ENCODE peak calls at places on chromosomes 11 and 22, in ten cellular contexts. J is cardiac muscle cell, E is IMR-90, Q is psoas muscle, G is sigmoid colon, H is stomach, N is heart right ventricle, B is spleen, R is PC-3, K is mammary epithelial cell. C is an unnamed sample. For H3K36me3, the result is how much of the 10 kb centered on the place peaks cover.

GRCh38 chr22:21994881-21995444 is 12.4 kb upstream of the TOP3B start:
- DNase-seq in J (no peak), E (no peak), Q (no peak), G (no peak), H (no peak), N (no peak), B (no peak), R (no peak), K (no peak), C (no peak)

GRCh38 chr22:24466831-24467249 is 28.3 kb upstream of the UPB1 start:
- DNase-seq in J (peak), E (peak), Q (no peak), G (no peak), H (no peak), N (peak), B (no peak), R (peak), K (no peak), C (peak)

GRCh38 chr11:35610636-35611035 is 7.6 kb upstream of the FJX1 start:
- DNase-seq in J (no peak), E (no peak), Q (no peak), G (no peak), H (no peak), N (no peak), B (no peak), R (no peak), K (no peak), C (no peak)

GRCh38 chr22:46891382-46891951 is 129.0 kb downstream of the TBC1D22A start:
- DNase-seq in J (no peak), E (no peak), Q (no peak), G (no peak), H (no peak), N (no peak), B (no peak), R (no peak), K (no peak), C (no peak)

GRCh38 chr11:61888043-61888442 is 3.3 kb downstream of the FADS3 start:
- DNase-seq in J (no peak), E (peak), Q (peak), G (peak), H (no peak), N (peak), B (no peak), R (peak), K (peak), C (peak)

GRCh38 chr11:45994421-45995341 is 72.2 kb downstream of the LARGE2 start:
- DNase-seq in J (peak), E (peak), Q (no peak), G (no peak), H (no peak), N (no peak), B (no peak), R (no peak), K (no peak), C (no peak)

GRCh38 chr22:48641906-48642475 is 1185.7 kb downstream of the BRD1 start:
- DNase-seq in J (no peak), E (no peak), Q (no peak), G (no peak), H (no peak), N (no peak), B (no peak), R (no peak), K (no peak), C (no peak)

GRCh38 chr11:62689421-62690183 is at the start of gene LRRN4CL:
- DNase-seq in J (peak), E (peak), Q (peak), G (peak), H (peak), N (peak), B (no peak), R (no peak), K (no peak), C (no peak)

GRCh38 chr11:107844041-107844440 is 14.5 kb downstream of the SLC35F2 start:
- DNase-seq in J (no peak), E (peak), Q (no peak), G (no peak), H (no peak), N (no peak), B (no peak), R (peak), K (peak), C (peak)

GRCh38 chr11:130148927-130149326 is 10.7 kb upstream of the ST14 start:
- DNase-seq in J (no peak), E (no peak), Q (no peak), G (no peak), H (no peak), N (no peak), B (no peak), R (no peak), K (no peak), C (no peak)

DNA sequence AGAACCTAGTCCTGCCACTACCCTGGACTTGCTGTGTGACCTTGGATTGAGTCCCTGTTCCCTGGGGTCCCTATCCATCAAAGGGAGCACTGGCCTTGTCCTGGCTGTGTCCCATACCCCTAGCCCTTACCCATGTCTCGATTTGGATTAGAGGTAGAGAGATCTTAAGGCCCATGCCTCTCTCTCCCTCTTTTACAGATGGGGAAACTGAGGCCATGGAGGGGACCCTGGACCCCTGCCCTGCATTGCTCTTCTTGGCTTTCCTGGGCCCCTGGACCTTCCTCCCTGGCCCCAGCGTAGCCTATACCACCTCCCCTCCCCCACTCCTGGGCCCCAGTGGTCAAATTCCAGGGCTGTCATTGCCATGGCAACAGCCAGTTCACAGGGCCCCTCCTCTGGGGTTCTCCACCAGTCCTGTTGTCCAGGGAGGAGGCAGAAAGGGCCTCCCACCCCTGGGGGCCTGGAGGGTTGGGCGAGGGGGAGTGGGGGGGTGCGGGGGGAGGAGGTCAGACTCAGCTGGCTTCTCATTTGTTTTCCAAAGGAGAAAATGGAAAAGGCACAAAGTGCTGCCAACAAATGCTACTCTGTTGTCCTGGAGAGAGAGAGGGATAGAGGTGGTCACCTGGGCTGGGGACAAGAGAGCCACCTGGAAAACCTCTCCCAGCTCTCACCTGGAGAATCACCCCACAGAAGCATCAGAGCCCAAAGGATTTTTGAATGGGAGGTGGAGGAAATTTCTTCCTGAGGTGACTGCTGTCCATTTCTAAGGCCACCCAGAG is 23.3 kb downstream of the ARHGEF17 start:
- DNase-seq in J (peak), E (peak), Q (peak), G (no peak), H (no peak), N (no peak), B (no peak), R (no peak), K (no peak), C (no peak)
- H3K4me3 ChIP-seq in J (peak), E (no peak), Q (no peak), G (no peak), H (no peak), N (no peak), B (no peak), R (no peak), K (no peak), C (no peak)

DNA sequence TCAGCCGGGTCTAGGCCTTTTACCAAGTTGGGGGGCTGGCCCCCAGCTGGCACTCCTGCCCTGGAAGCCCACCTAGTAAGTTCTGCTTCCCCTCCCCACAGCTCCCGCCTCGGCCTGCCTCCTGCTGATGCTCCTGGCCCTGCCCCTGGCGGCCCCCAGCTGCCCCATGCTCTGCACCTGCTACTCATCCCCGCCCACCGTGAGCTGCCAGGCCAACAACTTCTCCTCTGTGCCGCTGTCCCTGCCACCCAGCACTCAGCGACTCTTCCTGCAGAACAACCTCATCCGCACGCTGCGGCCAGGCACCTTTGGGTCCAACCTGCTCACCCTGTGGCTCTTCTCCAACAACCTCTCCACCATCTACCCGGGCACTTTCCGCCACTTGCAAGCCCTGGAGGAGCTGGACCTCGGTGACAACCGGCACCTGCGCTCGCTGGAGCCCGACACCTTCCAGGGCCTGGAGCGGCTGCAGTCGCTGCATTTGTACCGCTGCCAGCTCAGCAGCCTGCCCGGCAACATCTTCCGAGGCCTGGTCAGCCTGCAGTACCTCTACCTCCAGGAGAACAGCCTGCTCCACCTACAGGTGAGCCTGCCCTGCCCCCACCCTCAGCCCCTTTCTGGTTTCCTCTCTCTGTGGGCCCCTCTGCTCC is 7.3 kb downstream of the RTN4RL2 start:
- DNase-seq in J (no peak), E (no peak), Q (no peak), G (no peak), H (no peak), N (no peak), B (no peak), R (no peak), K (no peak), C (no peak)
- TF ChIP-seq CTCF in J (no peak), E (no peak), Q (no peak), G (no peak), H (no peak), N (no peak), B (no peak), R (no peak), K (no peak), C (no peak)

GRCh38 chr11:121603316-121603715 is 150.5 kb upstream of the SORL1-AS1 start:
- DNase-seq in J (no peak), E (no peak), Q (no peak), G (no peak), H (no peak), N (no peak), B (no peak), R (no peak), K (no peak), C (no peak)
- H3K36me3 ChIP-seq in J (under half), E (under half), Q (under half), G (under half), H (under half), N (under half), B (under half), R (under half), K (under half), C (under half)

DNA sequence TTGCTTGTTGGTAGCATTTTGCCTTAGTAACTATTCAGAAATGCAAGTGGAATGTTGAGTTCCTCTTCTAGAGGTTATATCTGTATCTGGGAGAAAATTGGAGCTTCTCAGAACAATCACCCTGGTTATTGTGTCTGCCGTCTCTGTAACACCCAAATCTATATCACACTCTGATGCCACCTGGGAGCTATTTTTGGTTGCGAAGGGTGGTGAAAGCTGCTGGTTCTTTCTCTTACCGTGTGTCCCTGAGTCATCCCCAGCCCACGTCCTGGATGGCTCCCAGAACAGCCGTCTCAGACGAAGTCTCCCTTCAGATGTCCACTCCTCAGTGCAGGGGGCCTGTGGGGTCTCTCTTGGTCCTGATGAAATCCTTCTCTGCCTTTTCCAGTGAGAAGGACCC is 83.5 kb downstream of the C22orf31 start:
- DNase-seq in J (peak), E (peak), Q (peak), G (no peak), H (no peak), N (peak), B (no peak), R (peak), K (peak), C (no peak)
- H3K4me3 ChIP-seq in J (no peak), E (no peak), Q (peak), G (no peak), H (no peak), N (peak), B (no peak), R (no peak), K (no peak), C (no peak)

DNA sequence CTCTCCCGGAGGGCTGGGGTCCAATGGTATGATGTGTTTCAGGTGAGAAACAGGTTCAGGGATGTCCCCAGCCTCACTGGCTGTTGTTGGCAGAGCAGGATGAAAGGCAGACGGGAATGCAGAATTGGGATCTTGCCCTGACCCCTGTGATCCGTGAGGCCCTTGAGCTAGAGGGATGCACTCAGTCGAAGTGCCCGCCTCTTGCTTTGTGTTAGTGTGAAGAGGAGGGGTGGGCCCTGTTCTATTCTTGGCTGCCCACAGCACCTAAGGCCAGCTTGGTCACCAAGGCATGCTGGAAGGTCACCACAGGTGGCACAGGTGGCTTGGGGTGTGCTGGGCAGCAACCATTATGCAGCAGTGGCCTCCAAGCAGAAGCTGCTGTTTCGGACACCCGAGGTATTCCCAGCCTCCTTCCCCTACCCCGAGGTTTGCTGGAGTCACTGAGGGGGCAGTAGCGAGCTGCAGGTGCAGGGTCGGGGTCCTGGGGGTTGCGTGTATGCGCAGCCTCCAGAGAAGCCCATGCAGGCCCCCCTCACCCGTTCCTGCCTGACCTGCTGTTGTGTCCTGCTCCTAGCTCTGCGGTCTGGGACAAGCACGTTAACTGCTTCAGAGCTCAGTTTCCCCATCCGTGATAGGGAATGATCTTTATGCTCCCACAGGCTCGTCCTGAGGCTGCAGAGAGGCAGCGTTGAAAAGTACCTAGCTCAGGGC is 12.9 kb downstream of the LRP5 start:
- DNase-seq in J (no peak), E (no peak), Q (no peak), G (no peak), H (no peak), N (no peak), B (no peak), R (no peak), K (no peak), C (no peak)
- TF ChIP-seq CTCF in J (no peak), E (no peak), Q (no peak), G (no peak), H (no peak), N (no peak), B (no peak), R (peak), K (no peak), C (no peak)